ENCODE peak calls at places on chromosomes 11 and 22, in nine cellular contexts. X, T, K, F, G, I, J, D and E are unnamed samples.

GRCh38 chr22:46377566-46378498 is 42.3 kb downstream of the TRMU start:
- DNase-seq in G (peak; percentile 94), D (no peak), J (no peak), I (peak; percentile 66), X (no peak), T (peak; percentile 87), K (peak; percentile 90), F (no peak), E (no peak)

GRCh38 chr22:50282361-50283144 is 12.4 kb upstream of the MAPK11 start:
- DNase-seq in X (no peak), F (no peak), T (no peak), I (peak; percentile 77), J (no peak), D (peak; percentile 36), G (peak; percentile 81), K (peak; percentile 77), E (no peak)

GRCh38 chr22:50477923-50478322 is 3.1 kb upstream of the SBF1 start:
- DNase-seq in G (no peak), F (no peak), D (no peak), J (no peak), K (no peak), X (no peak), T (no peak), I (no peak), E (no peak)

GRCh38 chr11:109641549-109641948 is 219.6 kb downstream of the C11orf87 start:
- DNase-seq in J (peak; percentile 46), G (no peak), X (no peak), K (no peak), T (no peak), D (peak; percentile 46), F (no peak), I (no peak), E (peak; percentile 7)

GRCh38 chr11:118276422-118276821 is 12.3 kb upstream of the MPZL2 start:
- DNase-seq in I (no peak), K (no peak), X (no peak), F (no peak), T (no peak), J (no peak), G (no peak), D (no peak), E (no peak)

GRCh38 chr11:118607401-118608267 is at the start of gene PHLDB1:
- DNase-seq in I (no peak), G (peak; percentile 66), D (peak; percentile 68), T (peak; percentile 59), J (peak; percentile 62), K (peak; percentile 62), F (peak; percentile 64), X (no peak), E (peak; percentile 61)

GRCh38 chr11:75795276-75796090 is 19.5 kb upstream of the UVRAG start:
- DNase-seq in J (no peak), D (no peak), G (peak; percentile 74), F (no peak), T (no peak), I (no peak), X (no peak), K (peak; percentile 65), E (no peak)

GRCh38 chr11:111674941-111675340 is 72.7 kb downstream of the SIK2 start:
- DNase-seq in F (no peak), X (no peak), J (no peak), D (no peak), K (no peak), I (no peak), G (no peak), T (no peak), E (no peak)

GRCh38 chr22:40432167-40432566 is 61.8 kb downstream of the SGSM3 start:
- DNase-seq in F (no peak), T (no peak), X (no peak), G (no peak), J (no peak), K (no peak), I (no peak), D (no peak), E (no peak)

GRCh38 chr22:25364736-25365241 is 145.3 kb downstream of the CRYBB2 start:
- DNase-seq in I (no peak), X (no peak), D (no peak), T (peak; percentile 26), K (no peak), G (no peak), J (no peak), F (no peak), E (no peak)

GRCh38 chr22:44646141-44646540 is 55.9 kb upstream of the PRR5 start:
- DNase-seq in J (no peak), K (no peak), T (no peak), G (no peak), X (no peak), I (no peak), F (no peak), D (no peak), E (no peak)

GRCh38 chr11:115699733-115700132 is 195.5 kb upstream of the CADM1 start:
- DNase-seq in I (no peak), G (no peak), X (no peak), F (peak; percentile 49), D (no peak), T (no peak), J (no peak), K (no peak), E (no peak)

GRCh38 chr11:43920598-43921419 is 21.6 kb upstream of the C11orf96 start:
- DNase-seq in F (peak; percentile 94), X (peak; percentile 19), D (peak; percentile 100), I (peak; percentile 86), J (no peak), T (no peak), G (peak; percentile 22), K (no peak), E (peak; percentile 37)

GRCh38 chr11:113278481-113278880 is 35.9 kb upstream of the TTC12 start:
- DNase-seq in J (no peak), I (no peak), D (no peak), X (no peak), T (no peak), K (no peak), G (no peak), F (no peak), E (no peak)

GRCh38 chr11:130826572-130826971 is 89.7 kb downstream of the SNX19 start:
- DNase-seq in X (no peak), I (no peak), T (no peak), K (no peak), D (no peak), F (no peak), G (no peak), J (no peak), E (no peak)

GRCh38 chr22:24137595-24137994 is 43.7 kb upstream of the SUSD2 start:
- DNase-seq in T (no peak), J (no peak), F (no peak), D (peak; percentile 83), X (no peak), I (no peak), G (no peak), K (no peak), E (no peak)

GRCh38 chr11:69799582-69799981 is 19.6 kb downstream of the FGF3 start:
- DNase-seq in T (no peak), X (no peak), K (no peak), F (no peak), G (no peak), I (peak; percentile 84), D (peak; percentile 9), J (no peak), E (no peak)

GRCh38 chr11:126359431-126360048 is 4.1 kb downstream of the ST3GAL4 start:
- DNase-seq in F (peak; percentile 75), I (no peak), K (no peak), J (no peak), D (peak; percentile 83), G (peak; percentile 30), X (no peak), T (no peak), E (no peak)

GRCh38 chr22:46580940-46581579 is 39.1 kb upstream of the GRAMD4 start:
- DNase-seq in J (no peak), K (no peak), F (peak; percentile 4), I (no peak), D (no peak), X (no peak), G (no peak), T (no peak), E (no peak)

GRCh38 chr11:84218318-84218717 is 932.2 kb upstream of the CCDC90B start:
- DNase-seq in D (no peak), T (no peak), I (no peak), J (no peak), K (no peak), G (no peak), F (no peak), X (no peak), E (no peak)

GRCh38 chr11:78832226-78832947 is 257.7 kb upstream of the NARS2 start:
- DNase-seq in D (no peak), X (no peak), J (no peak), G (no peak), K (no peak), I (no peak), T (no peak), F (no peak), E (no peak)
- TF ChIP-seq CTCF in D (peak; percentile 7), X (no peak), J (no peak), G (no peak), K (no peak), I (no peak), T (peak; percentile 24), F (no peak), E (no peak)

DNA sequence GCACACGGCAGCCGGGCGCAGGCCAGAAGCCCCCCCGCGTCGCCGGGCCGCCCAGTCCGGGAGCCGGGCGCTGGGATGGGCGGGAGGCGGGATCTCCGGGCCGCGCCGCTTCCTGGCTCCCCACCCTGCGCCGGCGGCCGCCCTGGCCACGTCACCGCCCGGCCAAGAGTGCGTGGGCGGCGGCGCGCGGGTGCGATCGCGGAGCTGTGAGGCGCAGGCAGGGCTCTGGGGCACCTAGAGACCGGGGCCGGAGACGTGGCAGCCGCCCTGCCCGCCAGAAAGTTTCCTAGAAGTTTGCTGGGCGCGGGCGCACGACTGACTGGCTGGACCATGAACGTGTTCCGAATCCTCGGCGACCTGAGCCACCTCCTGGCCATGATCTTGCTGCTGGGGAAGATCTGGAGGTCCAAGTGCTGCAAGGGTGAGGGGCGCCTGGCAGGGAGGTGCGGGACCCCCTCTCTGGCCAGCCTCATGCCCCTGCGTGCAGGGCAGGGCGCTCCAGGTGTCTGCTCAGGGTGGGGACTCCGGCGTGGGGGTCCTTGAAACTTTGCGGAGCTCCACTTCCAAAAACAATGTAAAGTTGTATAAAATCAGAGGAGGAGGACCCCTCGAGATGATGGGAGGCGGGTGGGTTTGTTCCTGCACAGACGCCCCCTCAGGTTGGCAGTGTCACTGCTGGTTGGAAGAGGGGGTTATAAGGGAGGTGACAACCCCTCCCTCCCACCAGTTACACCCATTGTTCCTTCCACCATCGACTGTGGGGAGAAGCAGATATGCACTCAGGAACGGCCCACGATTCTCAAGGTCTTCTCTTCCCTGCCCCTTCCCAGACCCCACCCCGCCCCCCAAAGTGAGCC is at the start of gene KDELR3:
- DNase-seq in K (peak; percentile 51), G (peak; percentile 66), X (peak; percentile 88), D (peak; percentile 63), J (peak; percentile 47), T (peak; percentile 77), F (peak; percentile 26), I (peak; percentile 15), E (peak; percentile 78)
- TF ChIP-seq CTCF in K (no peak), G (no peak), X (peak; percentile 6), D (peak; percentile 45), J (peak; percentile 23), T (no peak), F (peak; percentile 3), I (no peak), E (peak; percentile 18)

GRCh38 chr11:66467034-66467659 is 442 bp downstream of the PELI3 start:
- DNase-seq in F (no peak), T (no peak), G (peak; percentile 57), D (peak; percentile 15), X (peak; percentile 70), K (peak; percentile 49), I (no peak), J (peak; percentile 55), E (peak; percentile 44)
- TF ChIP-seq CTCF in F (peak; percentile 58), T (peak; percentile 13), G (no peak), D (peak; percentile 22), X (peak; percentile 14), K (peak; percentile 19), I (no peak), J (peak; percentile 41), E (peak; percentile 69)

GRCh38 chr11:62392944-62393628 is 25.7 kb upstream of the SCGB1A1 start:
- DNase-seq in X (peak; percentile 38), T (no peak), K (no peak), I (peak; percentile 43), J (no peak), G (no peak), F (no peak), D (no peak), E (peak; percentile 24)
- TF ChIP-seq CTCF in X (peak; percentile 39), T (peak; percentile 13), K (no peak), I (peak; percentile 90), J (no peak), G (no peak), F (no peak), D (no peak), E (peak; percentile 8)